ENCODE peak calls at places on chromosomes 5 and 9, in six cellular contexts. One of them, this sample, is unnamed.

GRCh38 chr5:128123936-128124335 is 40.4 kb downstream of the SLC12A2 start:
- DNase-seq in H1: no peak
- DNase-seq in HCT116: no peak
- DNase-seq in HepG2: no peak
- DNase-seq in K562: no peak
- DNase-seq in GM12878: no peak
- DNase-seq in this sample: no peak

GRCh38 chr5:164203581-164204225 is 698.3 kb downstream of the MAT2B start:
- DNase-seq in GM12878: no peak
- DNase-seq in HCT116: no peak
- DNase-seq in K562: no peak
- DNase-seq in HepG2: no peak
- DNase-seq in H1: no peak
- DNase-seq in this sample: no peak

GRCh38 chr9:81083062-81083461 is 606.3 kb downstream of the TLE1 start:
- DNase-seq in K562: no peak
- DNase-seq in GM12878: no peak
- DNase-seq in H1: no peak
- DNase-seq in HepG2: no peak
- DNase-seq in HCT116: no peak
- DNase-seq in this sample: peak; percentile 3

GRCh38 chr9:132412089-132412488 is 2.1 kb downstream of the CFAP77 start:
- DNase-seq in HCT116: peak; percentile 8
- DNase-seq in H1: no peak
- DNase-seq in GM12878: no peak
- DNase-seq in HepG2: peak; percentile 10
- DNase-seq in K562: peak; percentile 48
- DNase-seq in this sample: peak; percentile 75

GRCh38 chr9:36450110-36450732 is 50.2 kb upstream of the RNF38 start:
- DNase-seq in HepG2: peak; percentile 66
- DNase-seq in H1: no peak
- DNase-seq in HCT116: peak; percentile 22
- DNase-seq in K562: peak; percentile 30
- DNase-seq in GM12878: no peak
- DNase-seq in this sample: peak; percentile 53

GRCh38 chr9:123324767-123325183 is 31.2 kb upstream of the CRB2 start:
- DNase-seq in K562: no peak
- DNase-seq in GM12878: no peak
- DNase-seq in HCT116: no peak
- DNase-seq in H1: no peak
- DNase-seq in HepG2: peak; percentile 70
- DNase-seq in this sample: no peak

GRCh38 chr9:109498195-109499060 is at the start of gene PTPN3:
- DNase-seq in GM12878: no peak
- DNase-seq in HCT116: no peak
- DNase-seq in H1: no peak
- DNase-seq in HepG2: no peak
- DNase-seq in K562: no peak
- DNase-seq in this sample: peak; percentile 80

GRCh38 chr5:136210259-136210658 is 17.3 kb upstream of the SMIM32 start:
- DNase-seq in K562: no peak
- DNase-seq in GM12878: no peak
- DNase-seq in HepG2: no peak
- DNase-seq in HCT116: no peak
- DNase-seq in H1: no peak
- DNase-seq in this sample: no peak

GRCh38 chr5:75681125-75681830 is 36.0 kb downstream of the POC5 start:
- DNase-seq in HCT116: peak; percentile 15
- DNase-seq in K562: no peak
- DNase-seq in GM12878: no peak
- DNase-seq in H1: no peak
- DNase-seq in HepG2: peak; percentile 28
- DNase-seq in this sample: no peak

GRCh38 chr5:120152472-120152871 is 311.6 kb upstream of the PRR16 start:
- DNase-seq in H1: no peak
- DNase-seq in HepG2: no peak
- DNase-seq in HCT116: no peak
- DNase-seq in K562: no peak
- DNase-seq in GM12878: no peak
- DNase-seq in this sample: no peak

GRCh38 chr5:129460951-129461815 is 1.1 kb downstream of the ADAMTS19 start:
- DNase-seq in K562: peak; percentile 12
- DNase-seq in HCT116: no peak
- DNase-seq in HepG2: no peak
- DNase-seq in H1: no peak
- DNase-seq in GM12878: no peak
- DNase-seq in this sample: peak; percentile 71

GRCh38 chr9:87824216-87824875 is 58.3 kb upstream of the SPATA31E1 start:
- DNase-seq in HCT116: no peak
- DNase-seq in H1: no peak
- DNase-seq in K562: no peak
- DNase-seq in HepG2: no peak
- DNase-seq in GM12878: no peak
- DNase-seq in this sample: no peak

GRCh38 chr5:137604348-137605095 is 105.4 kb upstream of the SPOCK1 start:
- DNase-seq in H1: no peak
- DNase-seq in GM12878: no peak
- DNase-seq in HepG2: no peak
- DNase-seq in HCT116: no peak
- DNase-seq in K562: no peak
- DNase-seq in this sample: no peak

GRCh38 chr9:111759762-111760639 is 34.7 kb downstream of the SHOC1 start:
- DNase-seq in H1: no peak
- DNase-seq in HCT116: peak; percentile 76
- DNase-seq in K562: peak; percentile 22
- DNase-seq in GM12878: peak; percentile 79
- DNase-seq in HepG2: peak; percentile 50
- DNase-seq in this sample: peak; percentile 53

DNA sequence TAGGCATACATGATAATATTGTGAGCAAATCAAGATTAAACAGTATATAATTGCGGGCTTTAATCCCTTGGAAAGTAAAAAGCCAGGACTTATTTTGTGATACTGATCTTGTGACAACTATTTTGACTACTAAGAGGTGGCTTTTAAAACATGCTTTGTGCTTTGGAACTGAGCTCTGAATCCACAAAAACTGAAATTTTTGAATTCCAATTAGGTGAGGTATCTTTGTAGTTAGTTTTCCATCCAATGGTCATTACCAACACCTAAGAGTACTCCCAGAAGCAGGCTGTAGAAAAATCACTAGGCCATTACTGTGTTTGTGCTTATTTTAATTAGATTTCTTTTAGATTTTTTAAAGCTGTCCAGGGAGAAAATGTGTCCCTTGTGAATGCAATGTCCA is 559.5 kb upstream of the WWC1 start:
- DNase-seq in K562: no peak
- DNase-seq in HepG2: no peak
- DNase-seq in H1: no peak
- DNase-seq in GM12878: no peak
- DNase-seq in HCT116: no peak
- DNase-seq in this sample: no peak
- TF ChIP-seq YY1 in K562: no peak
- TF ChIP-seq YY1 in HepG2: no peak
- TF ChIP-seq YY1 in H1: no peak
- TF ChIP-seq YY1 in GM12878: no peak
- TF ChIP-seq YY1 in HCT116: no peak
- TF ChIP-seq YY1 in this sample: no peak

DNA sequence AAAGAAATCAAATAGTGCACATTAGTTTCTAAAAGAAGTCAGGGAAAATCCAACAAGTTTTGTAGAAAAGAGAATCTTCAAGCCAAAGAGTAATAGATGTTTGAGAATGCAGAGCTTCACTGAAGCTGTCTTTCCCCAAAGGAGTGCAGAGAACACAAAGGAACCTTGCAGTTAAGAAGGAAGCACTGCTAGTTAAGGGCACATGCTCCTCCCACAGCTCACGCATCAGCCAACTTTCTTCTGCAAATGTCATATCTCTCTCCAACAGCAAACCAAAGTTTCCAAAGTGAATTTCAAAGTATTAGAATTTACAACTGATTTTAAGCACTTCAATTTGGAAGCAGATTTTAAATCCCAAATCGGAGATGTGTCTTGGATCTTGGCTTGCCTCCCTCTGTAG is 116.3 kb upstream of the FST start:
- DNase-seq in HepG2: no peak
- DNase-seq in H1: no peak
- DNase-seq in K562: no peak
- DNase-seq in HCT116: no peak
- DNase-seq in GM12878: no peak
- DNase-seq in this sample: no peak
- TF ChIP-seq RAD21 in HepG2: no peak
- TF ChIP-seq RAD21 in H1: no peak
- TF ChIP-seq RAD21 in K562: no peak
- TF ChIP-seq RAD21 in HCT116: no peak
- TF ChIP-seq RAD21 in GM12878: no peak
- TF ChIP-seq RAD21 in this sample: no peak

GRCh38 chr5:133928690-133929393 is 39.6 kb downstream of the C5orf15 start:
- DNase-seq in K562: no peak
- DNase-seq in H1: no peak
- DNase-seq in HepG2: no peak
- DNase-seq in GM12878: no peak
- DNase-seq in HCT116: no peak
- DNase-seq in this sample: no peak
- TF ChIP-seq SIN3A in K562: no peak
- TF ChIP-seq SIN3A in H1: no peak
- TF ChIP-seq SIN3A in HepG2: no peak
- TF ChIP-seq SIN3A in GM12878: no peak
- TF ChIP-seq SIN3A in HCT116: no peak
- TF ChIP-seq SIN3A in this sample: no peak

GRCh38 chr5:55551904-55552303 is 17.1 kb upstream of the PLPP1 start:
- DNase-seq in HepG2: no peak
- DNase-seq in H1: no peak
- DNase-seq in GM12878: no peak
- DNase-seq in HCT116: no peak
- DNase-seq in K562: no peak
- DNase-seq in this sample: no peak

GRCh38 chr5:55544341-55544740 is 9.6 kb upstream of the PLPP1 start:
- DNase-seq in GM12878: no peak
- DNase-seq in HCT116: no peak
- DNase-seq in K562: no peak
- DNase-seq in HepG2: no peak
- DNase-seq in H1: no peak
- DNase-seq in this sample: no peak

GRCh38 chr5:55551298-55551846 is 16.6 kb upstream of the PLPP1 start:
- DNase-seq in K562: no peak
- DNase-seq in HCT116: no peak
- DNase-seq in GM12878: no peak
- DNase-seq in HepG2: no peak
- DNase-seq in H1: no peak
- DNase-seq in this sample: no peak

GRCh38 chr5:55547792-55548191 is 13.0 kb upstream of the PLPP1 start:
- DNase-seq in HepG2: peak; percentile 76
- DNase-seq in GM12878: no peak
- DNase-seq in HCT116: no peak
- DNase-seq in K562: no peak
- DNase-seq in H1: no peak
- DNase-seq in this sample: no peak

GRCh38 chr5:55546991-55547390 is 12.2 kb upstream of the PLPP1 start:
- DNase-seq in H1: no peak
- DNase-seq in GM12878: no peak
- DNase-seq in HCT116: no peak
- DNase-seq in K562: no peak
- DNase-seq in HepG2: peak; percentile 28
- DNase-seq in this sample: no peak
- TF ChIP-seq YY1 in H1: no peak
- TF ChIP-seq YY1 in GM12878: no peak
- TF ChIP-seq YY1 in HCT116: no peak
- TF ChIP-seq YY1 in K562: no peak
- TF ChIP-seq YY1 in HepG2: no peak
- TF ChIP-seq YY1 in this sample: no peak

GRCh38 chr5:35324201-35324600 is 93.9 kb upstream of the PRLR start:
- DNase-seq in GM12878: no peak
- DNase-seq in H1: no peak
- DNase-seq in K562: no peak
- DNase-seq in HepG2: no peak
- DNase-seq in HCT116: no peak
- DNase-seq in this sample: no peak

GRCh38 chr5:35317586-35317985 is 87.3 kb upstream of the PRLR start:
- DNase-seq in K562: no peak
- DNase-seq in GM12878: no peak
- DNase-seq in HepG2: no peak
- DNase-seq in HCT116: no peak
- DNase-seq in H1: no peak
- DNase-seq in this sample: no peak

GRCh38 chr5:35316611-35317307 is 86.5 kb upstream of the PRLR start:
- DNase-seq in HepG2: no peak
- DNase-seq in GM12878: no peak
- DNase-seq in K562: no peak
- DNase-seq in H1: no peak
- DNase-seq in HCT116: no peak
- DNase-seq in this sample: no peak

GRCh38 chr5:35320029-35320428 is 89.7 kb upstream of the PRLR start:
- DNase-seq in HepG2: no peak
- DNase-seq in K562: no peak
- DNase-seq in HCT116: no peak
- DNase-seq in H1: no peak
- DNase-seq in GM12878: no peak
- DNase-seq in this sample: no peak

DNA sequence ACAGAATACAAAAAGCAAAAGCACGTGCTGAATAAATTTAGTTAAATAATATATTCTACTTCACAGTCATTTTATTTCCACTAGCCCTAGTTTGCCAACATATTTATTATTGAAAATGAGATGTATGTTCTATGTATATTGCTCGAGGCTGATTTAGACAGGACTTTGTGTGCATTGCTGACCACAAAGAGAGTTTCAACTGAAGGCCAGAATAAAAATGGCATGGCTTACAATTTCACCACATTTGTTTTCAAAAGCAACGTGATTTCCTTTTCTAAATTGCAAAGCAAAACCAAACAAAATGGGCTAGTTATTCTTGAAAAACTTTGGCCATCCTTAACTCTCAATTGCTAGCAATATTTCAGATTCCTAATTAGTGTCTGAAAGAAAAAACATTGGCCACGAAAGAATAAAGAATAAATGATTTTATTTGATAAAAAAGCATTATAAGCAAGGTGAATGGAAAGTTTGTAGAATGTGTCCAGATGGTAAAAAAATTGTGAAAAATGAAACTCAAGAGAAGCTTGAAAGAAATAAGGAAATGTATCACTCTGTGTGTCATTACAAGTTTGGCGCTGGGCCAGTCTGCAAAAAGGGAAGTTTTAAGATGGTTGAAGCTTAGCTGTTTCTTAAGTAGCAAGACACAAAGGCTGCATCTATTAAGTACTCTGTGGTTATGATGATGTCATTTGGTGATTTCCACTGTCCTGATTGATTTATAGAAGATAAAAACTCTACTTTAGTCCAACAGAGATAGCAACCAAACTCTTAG is 89.1 kb upstream of the PRLR start:
- DNase-seq in H1: no peak
- DNase-seq in HepG2: no peak
- DNase-seq in GM12878: peak; percentile 96
- DNase-seq in HCT116: no peak
- DNase-seq in K562: no peak
- DNase-seq in this sample: no peak
- TF ChIP-seq RAD21 in H1: no peak
- TF ChIP-seq RAD21 in HepG2: no peak
- TF ChIP-seq RAD21 in GM12878: no peak
- TF ChIP-seq RAD21 in HCT116: no peak
- TF ChIP-seq RAD21 in K562: no peak
- TF ChIP-seq RAD21 in this sample: no peak

GRCh38 chr5:31319338-31319737 is 125.9 kb downstream of the CDH6 start:
- DNase-seq in HepG2: no peak
- DNase-seq in H1: no peak
- DNase-seq in GM12878: no peak
- DNase-seq in HCT116: no peak
- DNase-seq in K562: no peak
- DNase-seq in this sample: no peak
- TF ChIP-seq SIN3A in HepG2: no peak
- TF ChIP-seq SIN3A in H1: no peak
- TF ChIP-seq SIN3A in GM12878: no peak
- TF ChIP-seq SIN3A in HCT116: no peak
- TF ChIP-seq SIN3A in K562: no peak
- TF ChIP-seq SIN3A in this sample: no peak

GRCh38 chr9:71955300-71955915 is 44.0 kb downstream of the C9orf85 start:
- DNase-seq in K562: no peak
- DNase-seq in GM12878: no peak
- DNase-seq in H1: no peak
- DNase-seq in HCT116: no peak
- DNase-seq in HepG2: no peak
- DNase-seq in this sample: no peak
- TF ChIP-seq YY1 in K562: no peak
- TF ChIP-seq YY1 in GM12878: no peak
- TF ChIP-seq YY1 in H1: no peak
- TF ChIP-seq YY1 in HCT116: no peak
- TF ChIP-seq YY1 in HepG2: no peak
- TF ChIP-seq YY1 in this sample: no peak